ENCODE peak calls at places on chromosome 15, in ten cellular contexts. H, A, Q, E, C, D, K, S, M and G are unnamed samples. For H3K9me3 and H3K36me3, the result is how much of the 10 kb centered on the place peaks cover.

GRCh38 chr15:35728176-35728938 is 182.4 kb upstream of the DPH6 start:
- DNase-seq in H (no peak), A (no peak), Q (no peak), E (no peak), C (no peak), D (peak), K (no peak), S (no peak), M (no peak), G (no peak)

GRCh38 chr15:55110446-55110845 is 86.3 kb downstream of the RSL24D1 start:
- DNase-seq in H (no peak), A (no peak), Q (no peak), E (no peak), C (no peak), D (no peak), K (no peak), S (no peak), M (no peak), G (no peak)

GRCh38 chr15:77115179-77115578 is 44.3 kb upstream of the TSPAN3 start:
- DNase-seq in H (no peak), A (no peak), Q (no peak), E (no peak), C (no peak), D (no peak), K (no peak), S (no peak), M (no peak), G (no peak)

GRCh38 chr15:77533986-77534385 is 98.7 kb downstream of the LINGO1 start:
- DNase-seq in H (no peak), A (no peak), Q (no peak), E (peak), C (no peak), D (no peak), K (no peak), S (no peak), M (peak), G (no peak)

GRCh38 chr15:70014860-70015490 is 82.7 kb downstream of the TLE3 start:
- DNase-seq in H (no peak), A (no peak), Q (peak), E (no peak), C (no peak), D (no peak), K (no peak), S (no peak), M (no peak), G (peak)

GRCh38 chr15:92429378-92430066 is 35.8 kb downstream of the ST8SIA2 start:
- DNase-seq in H (peak), A (no peak), Q (no peak), E (peak), C (no peak), D (peak), K (no peak), S (no peak), M (no peak), G (no peak)

GRCh38 chr15:43903864-43904290 is 77.1 kb downstream of the WDR76 start:
- DNase-seq in H (peak), A (no peak), Q (peak), E (peak), C (no peak), D (peak), K (no peak), S (no peak), M (no peak), G (peak)

GRCh38 chr15:58547628-58548307 is 116.0 kb downstream of the LIPC start:
- DNase-seq in H (no peak), A (no peak), Q (no peak), E (no peak), C (no peak), D (no peak), K (no peak), S (peak), M (no peak), G (no peak)

GRCh38 chr15:73584699-73585420 is 48.3 kb downstream of the NPTN start:
- DNase-seq in H (no peak), A (no peak), Q (no peak), E (no peak), C (no peak), D (no peak), K (no peak), S (no peak), M (no peak), G (no peak)

GRCh38 chr15:50260969-50261496 is 4.5 kb downstream of the HDC start:
- DNase-seq in H (no peak), A (no peak), Q (no peak), E (no peak), C (peak), D (peak), K (no peak), S (no peak), M (no peak), G (no peak)

GRCh38 chr15:63448261-63448660 is 56.1 kb upstream of the USP3 start:
- DNase-seq in H (no peak), A (no peak), Q (no peak), E (no peak), C (no peak), D (no peak), K (no peak), S (no peak), M (no peak), G (no peak)

GRCh38 chr15:68550498-68551295 is 28.1 kb upstream of the CORO2B start:
- DNase-seq in H (peak), A (peak), Q (peak), E (no peak), C (peak), D (peak), K (no peak), S (no peak), M (peak), G (peak)

GRCh38 chr15:60548101-60548500 is 69.2 kb upstream of the ICE2 start:
- DNase-seq in H (no peak), A (no peak), Q (no peak), E (no peak), C (no peak), D (no peak), K (no peak), S (no peak), M (no peak), G (no peak)

GRCh38 chr15:39204031-39204430 is 376.8 kb upstream of the THBS1 start:
- DNase-seq in H (no peak), A (no peak), Q (no peak), E (no peak), C (no peak), D (no peak), K (no peak), S (no peak), M (no peak), G (no peak)

GRCh38 chr15:64426845-64427465 is 33.4 kb upstream of the ZNF609 start:
- DNase-seq in H (peak), A (no peak), Q (no peak), E (peak), C (no peak), D (no peak), K (no peak), S (no peak), M (no peak), G (no peak)

GRCh38 chr15:64610257-64610919 is 150.0 kb downstream of the ZNF609 start:
- DNase-seq in H (no peak), A (no peak), Q (no peak), E (no peak), C (no peak), D (no peak), K (no peak), S (no peak), M (no peak), G (no peak)

GRCh38 chr15:23687143-23687470 is at the start of gene NDN:
- DNase-seq in H (no peak), A (peak), Q (peak), E (no peak), C (no peak), D (peak), K (peak), S (no peak), M (peak), G (peak)

GRCh38 chr15:88613074-88613944 is 7.8 kb upstream of the AEN start:
- DNase-seq in H (no peak), A (no peak), Q (no peak), E (no peak), C (no peak), D (no peak), K (no peak), S (no peak), M (no peak), G (no peak)

GRCh38 chr15:42919794-42920280 is 741 bp downstream of the TTBK2 start:
- DNase-seq in H (no peak), A (no peak), Q (peak), E (no peak), C (no peak), D (peak), K (no peak), S (peak), M (peak), G (no peak)

GRCh38 chr15:90059208-90059985 is 42.9 kb downstream of the IDH2 start:
- DNase-seq in H (no peak), A (peak), Q (peak), E (no peak), C (no peak), D (no peak), K (peak), S (no peak), M (peak), G (peak)

GRCh38 chr15:50996641-50997040 is 88.2 kb downstream of the AP4E1 start:
- DNase-seq in H (no peak), A (no peak), Q (no peak), E (no peak), C (no peak), D (no peak), K (no peak), S (no peak), M (no peak), G (no peak)

GRCh38 chr15:50883903-50884302 is 24.6 kb upstream of the AP4E1 start:
- DNase-seq in H (no peak), A (no peak), Q (peak), E (no peak), C (no peak), D (no peak), K (no peak), S (no peak), M (no peak), G (no peak)

GRCh38 chr15:57038040-57038439 is 119.6 kb downstream of the TCF12 start:
- DNase-seq in H (no peak), A (no peak), Q (no peak), E (no peak), C (no peak), D (no peak), K (no peak), S (no peak), M (no peak), G (no peak)

GRCh38 chr15:92623435-92623834 is 32.1 kb downstream of the FAM174B start:
- DNase-seq in H (no peak), A (peak), Q (peak), E (no peak), C (no peak), D (no peak), K (no peak), S (no peak), M (peak), G (no peak)

GRCh38 chr15:28120359-28120640 is 21.2 kb upstream of the OCA2 start:
- DNase-seq in H (no peak), A (no peak), Q (no peak), E (no peak), C (no peak), D (no peak), K (no peak), S (no peak), M (no peak), G (no peak)

GRCh38 chr15:101618861-101619614 is 33.1 kb downstream of the TM2D3 start:
- DNase-seq in H (no peak), A (no peak), Q (no peak), E (no peak), C (no peak), D (no peak), K (no peak), S (peak), M (no peak), G (no peak)

GRCh38 chr15:44308415-44308814 is 19.9 kb downstream of the GOLM2 start:
- DNase-seq in H (no peak), A (no peak), Q (no peak), E (no peak), C (no peak), D (no peak), K (no peak), S (no peak), M (no peak), G (no peak)

GRCh38 chr15:76107169-76107568 is 47.4 kb downstream of the TMEM266 start:
- DNase-seq in H (no peak), A (no peak), Q (no peak), E (no peak), C (no peak), D (no peak), K (no peak), S (no peak), M (no peak), G (no peak)

GRCh38 chr15:64245405-64245804 is 82.6 kb upstream of the PPIB start:
- DNase-seq in H (no peak), A (no peak), Q (no peak), E (no peak), C (no peak), D (no peak), K (no peak), S (no peak), M (no peak), G (no peak)

GRCh38 chr15:85099195-85099803 is 117.6 kb downstream of the PDE8A start:
- DNase-seq in H (no peak), A (no peak), Q (no peak), E (no peak), C (no peak), D (no peak), K (no peak), S (peak), M (no peak), G (no peak)

GRCh38 chr15:25694823-25695312 is 168.3 kb downstream of the ATP10A start:
- DNase-seq in H (no peak), A (peak), Q (no peak), E (no peak), C (no peak), D (no peak), K (no peak), S (no peak), M (peak), G (no peak)
- H3K9me3 ChIP-seq in H (under half), A (under half), Q (under half), E (under half), C (under half), D (under half), K (under half), S (under half), M (under half), G (under half)

GRCh38 chr15:66587020-66587419 is 21.2 kb upstream of the LCTL start:
- DNase-seq in H (no peak), A (no peak), Q (no peak), E (no peak), C (no peak), D (no peak), K (no peak), S (no peak), M (no peak), G (no peak)

GRCh38 chr15:66586155-66586976 is 20.6 kb upstream of the LCTL start:
- DNase-seq in H (no peak), A (no peak), Q (no peak), E (no peak), C (no peak), D (no peak), K (no peak), S (no peak), M (no peak), G (no peak)

GRCh38 chr15:66578286-66578875 is 12.6 kb upstream of the LCTL start:
- DNase-seq in H (no peak), A (no peak), Q (no peak), E (no peak), C (no peak), D (no peak), K (no peak), S (no peak), M (no peak), G (no peak)

GRCh38 chr15:66580643-66581042 is 14.8 kb upstream of the LCTL start:
- DNase-seq in H (no peak), A (no peak), Q (no peak), E (no peak), C (no peak), D (no peak), K (no peak), S (no peak), M (no peak), G (no peak)

GRCh38 chr15:66581972-66582537 is 16.3 kb upstream of the LCTL start:
- DNase-seq in H (no peak), A (no peak), Q (no peak), E (no peak), C (no peak), D (no peak), K (no peak), S (no peak), M (no peak), G (no peak)
- TF ChIP-seq POLR2AphosphoS5 in H (no peak), A (no peak), Q (no peak), E (no peak), C (no peak), D (no peak), K (no peak), S (no peak), M (no peak), G (no peak)

DNA sequence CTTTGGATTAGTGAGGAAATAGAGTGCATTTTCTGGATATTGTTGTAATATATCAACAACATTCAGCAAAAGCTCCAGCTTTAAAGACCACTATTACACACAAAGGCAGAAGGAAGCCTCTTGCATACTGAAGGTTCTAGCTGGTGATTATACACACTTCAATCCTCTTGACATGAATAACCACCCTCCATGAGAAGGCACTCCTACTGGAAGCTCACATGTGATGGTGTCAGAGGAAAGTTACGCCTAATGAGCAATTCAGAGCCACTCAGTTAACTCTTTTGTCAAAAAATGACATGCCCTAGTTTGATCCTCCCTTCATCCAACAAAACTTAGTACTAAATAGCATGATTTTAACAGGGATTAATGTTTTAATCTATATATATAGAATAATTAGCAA is 124.6 kb upstream of the LYSMD4 start:
- DNase-seq in H (no peak), A (no peak), Q (no peak), E (no peak), C (no peak), D (no peak), K (no peak), S (no peak), M (no peak), G (no peak)
- H3K36me3 ChIP-seq in H (under half), A (under half), Q (under half), E (under half), C (under half), D (under half), K (under half), S (under half), M (under half), G (under half)

GRCh38 chr15:32637704-32638103 is 3.8 kb upstream of the SCG5 start:
- DNase-seq in H (no peak), A (no peak), Q (no peak), E (no peak), C (no peak), D (no peak), K (no peak), S (no peak), M (no peak), G (no peak)
- H3K9me3 ChIP-seq in H (under half), A (under half), Q (under half), E (under half), C (under half), D (under half), K (under half), S (under half), M (under half), G (under half)

GRCh38 chr15:72198410-72199270 is 1.1 kb upstream of the GRAMD2A start:
- DNase-seq in H (no peak), A (no peak), Q (no peak), E (no peak), C (no peak), D (no peak), K (no peak), S (no peak), M (no peak), G (no peak)
- TF ChIP-seq POLR2AphosphoS5 in H (no peak), A (no peak), Q (no peak), E (peak), C (no peak), D (no peak), K (peak), S (no peak), M (no peak), G (no peak)

GRCh38 chr15:74801311-74801997 is 11.2 kb upstream of the LMAN1L start:
- DNase-seq in H (no peak), A (no peak), Q (no peak), E (no peak), C (no peak), D (no peak), K (no peak), S (no peak), M (no peak), G (no peak)
- H3K36me3 ChIP-seq in H (under half), A (half or more), Q (under half), E (under half), C (half or more), D (half or more), K (half or more), S (under half), M (under half), G (half or more)